ENCODE peak calls at places on chromosomes 12 and 14, in eight cellular contexts. E, G, A, M, B, K, J and T are unnamed samples.

GRCh38 chr12:115762934-115763333 is 514.6 kb downstream of the MED13L start:
- DNase-seq in E (no peak), G (no peak), A (no peak), M (no peak), B (no peak), K (no peak), J (no peak), T (no peak)

GRCh38 chr14:20857630-20858261 is 33.4 kb upstream of the RNASE3 start:
- DNase-seq in E (peak; percentile 24), G (peak; percentile 84), A (peak; percentile 78), M (peak; percentile 27), B (peak; percentile 71), K (peak; percentile 76), J (peak; percentile 85), T (no peak)

GRCh38 chr12:128542844-128543243 is 275.9 kb downstream of the TMEM132C start:
- DNase-seq in E (no peak), G (no peak), A (no peak), M (no peak), B (no peak), K (no peak), J (no peak), T (no peak)

GRCh38 chr12:70609739-70610491 is 27.3 kb downstream of the PTPRB start:
- DNase-seq in E (no peak), G (peak; percentile 82), A (peak; percentile 49), M (peak; percentile 19), B (peak; percentile 73), K (peak; percentile 5), J (peak; percentile 74), T (no peak)

GRCh38 chr12:113196996-113197395 is 11.5 kb downstream of the RITA1 start:
- DNase-seq in E (peak; percentile 85), G (peak; percentile 79), A (peak; percentile 79), M (peak; percentile 63), B (peak; percentile 68), K (peak; percentile 59), J (no peak), T (peak; percentile 57)

GRCh38 chr14:69043598-69044267 is 64.6 kb upstream of the ACTN1 start:
- DNase-seq in E (no peak), G (no peak), A (peak; percentile 92), M (no peak), B (no peak), K (no peak), J (no peak), T (no peak)

GRCh38 chr12:22856120-22856699 is 231.2 kb downstream of the ETNK1 start:
- DNase-seq in E (no peak), G (no peak), A (peak; percentile 63), M (peak; percentile 13), B (no peak), K (no peak), J (no peak), T (no peak)

GRCh38 chr12:77402726-77403125 is 337.4 kb upstream of the E2F7 start:
- DNase-seq in E (no peak), G (no peak), A (no peak), M (no peak), B (no peak), K (no peak), J (no peak), T (no peak)

GRCh38 chr14:104462651-104463630 is 116.6 kb upstream of the C14orf180 start:
- DNase-seq in E (no peak), G (peak; percentile 62), A (no peak), M (peak; percentile 3), B (no peak), K (no peak), J (no peak), T (no peak)

GRCh38 chr14:94355191-94355794 is 32.2 kb upstream of the SERPINA6 start:
- DNase-seq in E (no peak), G (peak; percentile 90), A (peak; percentile 60), M (peak; percentile 66), B (peak; percentile 22), K (no peak), J (peak; percentile 90), T (no peak)

GRCh38 chr14:20684662-20685456 is 499 bp downstream of the RNASE4 start:
- DNase-seq in E (no peak), G (no peak), A (peak; percentile 69), M (peak; percentile 60), B (peak; percentile 18), K (no peak), J (peak; percentile 43), T (no peak)

GRCh38 chr12:13864081-13864673 is 117.2 kb downstream of the GRIN2B start:
- DNase-seq in E (peak; percentile 23), G (peak; percentile 83), A (peak; percentile 54), M (peak; percentile 47), B (peak; percentile 75), K (peak; percentile 69), J (peak; percentile 80), T (peak; percentile 24)

GRCh38 chr12:115879354-115879753 is 398.1 kb downstream of the MED13L start:
- DNase-seq in E (no peak), G (no peak), A (no peak), M (no peak), B (no peak), K (no peak), J (no peak), T (no peak)

GRCh38 chr14:47149326-47149725 is 497.7 kb upstream of the RPL10L start:
- DNase-seq in E (no peak), G (no peak), A (no peak), M (no peak), B (no peak), K (no peak), J (no peak), T (no peak)